ENCODE peak calls at places on chromosomes 16 and 17, in nine cellular contexts. T is SJSA1, W is brain microvascular endothelial cell, J is neuronal stem cell, I is OCI-LY7, M is endothelial cell of umbilical vein, P is left lung, G is thoracic aorta, C is fibroblast of lung. O is an unnamed sample.

GRCh38 chr16:11201498-11202259 is 54.3 kb downstream of the SOCS1 start:
- DNase-seq in C (peak; percentile 72), J (no peak), T (peak; percentile 63), W (peak; percentile 63), P (no peak), G (no peak), M (peak; percentile 87), I (no peak), O (no peak)

GRCh38 chr16:66212426-66212825 is 154.1 kb upstream of the CDH5 start:
- DNase-seq in M (no peak), I (no peak), W (no peak), T (no peak), J (no peak), C (no peak), P (no peak), G (no peak), O (no peak)

GRCh38 chr16:2709588-2709984 is 10.4 kb downstream of the PRSS27 start:
- DNase-seq in T (no peak), M (no peak), P (peak; percentile 40), C (no peak), J (no peak), I (no peak), W (no peak), G (no peak), O (no peak)

GRCh38 chr17:76940738-76941350 is 72.6 kb downstream of the MGAT5B start:
- DNase-seq in G (no peak), I (peak; percentile 58), P (no peak), W (no peak), C (no peak), J (no peak), T (no peak), M (peak; percentile 8), O (no peak)

GRCh38 chr16:89660146-89660545 is 2.5 kb downstream of the SPATA33 start:
- DNase-seq in M (no peak), T (no peak), J (no peak), C (no peak), I (no peak), P (peak; percentile 13), G (no peak), W (no peak), O (no peak)

GRCh38 chr16:89207993-89208392 is 7.7 kb upstream of the SLC22A31 start:
- DNase-seq in G (no peak), P (no peak), I (no peak), W (no peak), M (no peak), T (no peak), C (no peak), J (no peak), O (no peak)

GRCh38 chr16:72044825-72045359 is 9.4 kb upstream of the HP start:
- DNase-seq in J (no peak), T (no peak), G (no peak), W (no peak), P (no peak), I (no peak), C (no peak), M (no peak), O (no peak)

GRCh38 chr16:75486014-75486404 is 9.2 kb downstream of the CHST6 start:
- DNase-seq in M (no peak), J (no peak), I (no peak), W (no peak), T (no peak), C (no peak), P (no peak), G (no peak), O (no peak)

DNA sequence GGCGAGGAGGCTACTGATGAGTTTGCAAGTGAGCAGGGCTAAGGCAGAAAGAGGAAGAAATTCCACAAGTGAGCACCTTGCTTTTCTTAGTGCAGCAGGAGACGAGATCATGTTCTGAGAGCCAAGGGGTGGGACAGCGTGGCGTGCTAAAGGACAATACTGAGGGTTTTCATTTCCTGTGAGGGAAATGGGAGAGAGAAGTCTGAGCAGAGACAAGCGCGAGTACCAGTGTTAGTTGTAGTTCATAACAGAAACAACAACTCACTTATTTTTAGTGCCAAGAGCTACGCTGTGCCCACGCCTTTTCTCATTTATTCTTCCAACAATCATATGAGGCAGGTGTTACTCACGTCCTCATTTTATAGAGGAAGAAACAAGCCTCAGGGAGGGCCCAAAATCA is 2.3 kb downstream of the SPACA3 start:
- DNase-seq in I (no peak), P (no peak), M (no peak), J (no peak), W (no peak), G (no peak), T (no peak), C (no peak), O (no peak)
- H3K27ac ChIP-seq in I (no peak overlapping the region), P (no peak overlapping the region), M (no peak overlapping the region), J (no peak overlapping the region), W (no peak overlapping the region), G (no peak overlapping the region), T (no peak overlapping the region), C (no peak overlapping the region), O (no peak overlapping the region)

GRCh38 chr17:20208717-20209116 is 199.6 kb downstream of the SPECC1 start:
- DNase-seq in W (no peak), M (no peak), I (no peak), P (no peak), G (no peak), C (no peak), J (no peak), T (no peak), O (no peak)

GRCh38 chr17:20213429-20213828 is 204.3 kb downstream of the SPECC1 start:
- DNase-seq in J (no peak), I (no peak), T (no peak), W (no peak), C (no peak), M (no peak), G (no peak), P (no peak), O (no peak)

GRCh38 chr17:20210180-20210579 is 201.0 kb downstream of the SPECC1 start:
- DNase-seq in J (no peak), W (no peak), P (no peak), G (no peak), I (no peak), M (no peak), T (no peak), C (no peak), O (no peak)

GRCh38 chr17:20210614-20211013 is 201.5 kb downstream of the SPECC1 start:
- DNase-seq in C (no peak), P (no peak), W (no peak), G (no peak), I (no peak), M (no peak), T (no peak), J (no peak), O (no peak)

DNA sequence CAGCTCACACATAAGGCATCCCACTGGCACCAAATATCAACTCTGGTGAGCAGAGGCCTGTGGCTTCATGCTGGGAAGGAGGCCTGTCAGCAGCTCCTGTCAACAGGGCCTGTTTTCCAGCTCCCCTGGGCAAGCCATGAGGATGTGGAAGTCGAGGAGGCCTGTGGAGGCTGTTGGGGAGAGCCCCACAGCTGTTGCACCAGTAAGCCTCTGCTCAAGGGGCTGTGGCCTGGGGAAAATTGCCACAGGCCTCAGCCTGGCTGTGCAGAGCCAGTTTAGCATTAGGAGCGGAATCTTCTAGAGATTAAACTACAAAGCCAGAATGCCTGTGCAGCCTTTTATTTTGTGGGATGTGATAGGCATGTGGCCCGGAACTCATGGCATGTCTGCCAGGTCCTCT is 202.1 kb downstream of the SPECC1 start:
- DNase-seq in W (no peak), G (no peak), I (no peak), P (no peak), T (no peak), J (no peak), M (no peak), C (no peak), O (no peak)
- H3K36me3 ChIP-seq in W (no peaks in the 10 kb centered on the region), G (no peaks in the 10 kb centered on the region), I (no peaks in the 10 kb centered on the region), P (no peaks in the 10 kb centered on the region), T (peaks cover 28% of the 10 kb centered on the region), J (peaks cover 3% of the 10 kb centered on the region), M (no peaks in the 10 kb centered on the region), C (no peaks in the 10 kb centered on the region), O (no peaks in the 10 kb centered on the region)

DNA sequence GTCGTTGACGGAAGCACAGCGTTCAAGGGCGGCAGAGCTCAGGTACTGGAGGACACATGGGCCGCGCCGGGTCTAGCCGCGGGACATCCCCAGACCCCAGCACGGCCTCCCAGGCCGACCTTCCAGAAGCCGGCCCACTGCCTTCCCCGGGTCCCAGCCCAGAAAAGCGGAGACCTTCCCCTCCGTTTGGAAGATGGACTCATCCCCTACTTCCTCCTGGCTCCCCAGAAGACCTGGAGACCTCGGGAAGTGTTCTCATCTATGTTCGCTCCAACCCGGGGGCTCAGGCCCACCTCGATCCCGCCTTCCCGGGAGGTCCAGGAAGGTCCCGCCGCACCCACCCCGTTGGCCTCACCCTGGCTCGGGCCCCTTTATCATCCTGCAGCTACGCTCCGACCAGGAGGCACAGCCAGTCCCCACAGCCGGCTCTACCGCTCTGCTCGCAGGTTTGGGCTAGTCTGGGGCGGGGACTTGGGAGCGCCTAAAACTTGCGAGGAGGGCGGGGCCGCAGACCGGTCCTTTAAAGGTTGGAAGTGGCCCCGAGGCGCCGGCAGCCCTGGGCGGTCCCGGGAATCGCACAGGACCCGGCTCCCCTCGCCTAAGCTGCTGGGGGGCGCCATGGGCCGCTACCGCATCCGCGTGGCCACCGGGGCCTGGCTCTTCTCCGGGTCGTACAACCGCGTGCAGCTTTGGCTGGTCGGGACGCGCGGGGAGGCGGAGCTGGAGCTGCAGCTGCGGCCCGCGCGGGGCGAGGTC is at the start of gene ALOX12:
- DNase-seq in P (peak; percentile 87), I (no peak), M (no peak), G (no peak), W (no peak), J (no peak), C (no peak), T (no peak), O (no peak)
- H3K4me3 ChIP-seq in P (peak within 1 kb of the TSS; percentile 19), I (no peak within 1 kb of the TSS), M (no peak within 1 kb of the TSS), G (peak within 1 kb of the TSS; percentile 70), W (peak within 1 kb of the TSS; percentile 30), J (no peak within 1 kb of the TSS), C (peak within 1 kb of the TSS; percentile 32), T (no peak within 1 kb of the TSS), O (no peak within 1 kb of the TSS)

DNA sequence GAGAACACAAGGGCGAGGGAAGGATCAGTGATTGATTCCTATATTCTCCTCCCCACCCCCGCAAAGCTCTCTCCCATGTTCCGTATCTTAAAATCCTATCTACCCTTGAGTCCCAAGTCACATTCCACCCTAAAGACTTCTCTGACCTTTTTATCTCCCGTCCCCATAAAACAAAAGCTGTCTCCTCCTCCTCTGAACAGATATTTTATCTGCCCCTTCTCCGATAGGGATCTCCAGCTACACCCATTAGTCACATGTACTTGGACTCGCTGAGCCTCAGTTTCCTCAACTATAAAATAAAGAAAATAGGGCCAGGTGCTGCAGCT is 12.8 kb downstream of the GGA2 start:
- DNase-seq in T (no peak), I (no peak), C (no peak), J (no peak), G (no peak), P (no peak), W (no peak), M (no peak), O (no peak)
- H3K27ac ChIP-seq in T (no peak overlapping the region), I (peak overlapping the region; percentile 3), C (no peak overlapping the region), J (no peak overlapping the region), G (no peak overlapping the region), P (peak overlapping the region; percentile 78), W (no peak overlapping the region), M (no peak overlapping the region), O (no peak overlapping the region)

GRCh38 chr16:46922239-46922638 is 38.1 kb downstream of the GPT2 start:
- DNase-seq in T (no peak), C (no peak), J (no peak), P (no peak), M (no peak), I (no peak), G (no peak), W (no peak), O (no peak)
- H3K36me3 ChIP-seq in T (peaks cover 11% of the 10 kb centered on the region), C (peaks cover 3% of the 10 kb centered on the region), J (peaks cover 55% of the 10 kb centered on the region), P (no peaks in the 10 kb centered on the region), M (peaks cover 12% of the 10 kb centered on the region), I (peaks cover 68% of the 10 kb centered on the region), G (peaks cover 15% of the 10 kb centered on the region), W (peaks cover 8% of the 10 kb centered on the region), O (no peaks in the 10 kb centered on the region)

GRCh38 chr17:3049705-3050295 is 13.6 kb downstream of the OR1D5 start:
- DNase-seq in J (no peak), C (no peak), G (no peak), W (no peak), T (no peak), I (no peak), M (no peak), P (no peak), O (no peak)
- H3K4me3 ChIP-seq in J (peak overlapping the region; percentile 86), C (peak overlapping the region; percentile 80), G (peak overlapping the region; percentile 78), W (no peak overlapping the region), T (no peak overlapping the region), I (peak overlapping the region; percentile 81), M (no peak overlapping the region), P (peak overlapping the region; percentile 50), O (peak overlapping the region; percentile 83)